ENCODE peak calls at places on chromosome 3, in four cellular contexts. One of them, this sample, is unnamed.

GRCh38 chr3:28738425-28738824 is 389.8 kb upstream of the AZI2 start:
- DNase-seq in cardiac fibroblast: no peak
- DNase-seq in psoas muscle: no peak
- DNase-seq in GM06990: no peak
- DNase-seq in this sample: no peak

GRCh38 chr3:8959683-8960082 is 3.6 kb downstream of the RAD18 start:
- DNase-seq in psoas muscle: no peak
- DNase-seq in GM06990: no peak
- DNase-seq in cardiac fibroblast: no peak
- DNase-seq in this sample: no peak

GRCh38 chr3:41653575-41654239 is 308.2 kb downstream of the ULK4 start:
- DNase-seq in cardiac fibroblast: peak
- DNase-seq in GM06990: no peak
- DNase-seq in psoas muscle: no peak
- DNase-seq in this sample: peak

GRCh38 chr3:11953778-11954177 is 50.4 kb upstream of the SYN2 start:
- DNase-seq in psoas muscle: no peak
- DNase-seq in GM06990: no peak
- DNase-seq in cardiac fibroblast: no peak
- DNase-seq in this sample: no peak

GRCh38 chr3:133112666-133113065 is 74.5 kb downstream of the TMEM108 start:
- DNase-seq in GM06990: no peak
- DNase-seq in psoas muscle: no peak
- DNase-seq in cardiac fibroblast: peak
- DNase-seq in this sample: peak

GRCh38 chr3:112746675-112747276 is 99.9 kb downstream of the CD200R1L start:
- DNase-seq in cardiac fibroblast: peak
- DNase-seq in GM06990: no peak
- DNase-seq in psoas muscle: no peak
- DNase-seq in this sample: no peak

GRCh38 chr3:190339130-190339529 is 16.9 kb upstream of the CLDN1 start:
- DNase-seq in psoas muscle: no peak
- DNase-seq in GM06990: peak
- DNase-seq in cardiac fibroblast: no peak
- DNase-seq in this sample: peak

GRCh38 chr3:150620002-150620689 is 17.0 kb downstream of the SELENOT start:
- DNase-seq in cardiac fibroblast: no peak
- DNase-seq in psoas muscle: no peak
- DNase-seq in GM06990: no peak
- DNase-seq in this sample: no peak

GRCh38 chr3:39781025-39781424 is 28.4 kb upstream of the MYRIP start:
- DNase-seq in cardiac fibroblast: no peak
- DNase-seq in psoas muscle: no peak
- DNase-seq in GM06990: no peak
- DNase-seq in this sample: no peak

GRCh38 chr3:57892423-57892822 is 115.8 kb upstream of the FLNB start:
- DNase-seq in GM06990: no peak
- DNase-seq in psoas muscle: no peak
- DNase-seq in cardiac fibroblast: peak
- DNase-seq in this sample: peak
- TF ChIP-seq CTCF in GM06990: no peak
- TF ChIP-seq CTCF in psoas muscle: no peak
- TF ChIP-seq CTCF in cardiac fibroblast: no peak
- TF ChIP-seq CTCF in this sample: no peak

GRCh38 chr3:177359601-177360357 is 162.5 kb upstream of the TBL1XR1 start:
- DNase-seq in psoas muscle: peak
- DNase-seq in cardiac fibroblast: peak
- DNase-seq in GM06990: peak
- DNase-seq in this sample: peak
- H3K4me3 ChIP-seq in psoas muscle: peak
- H3K4me3 ChIP-seq in cardiac fibroblast: no peak
- H3K4me3 ChIP-seq in GM06990: peak
- H3K4me3 ChIP-seq in this sample: peak

GRCh38 chr3:116413319-116413718 is 32.0 kb downstream of the LSAMP start:
- DNase-seq in cardiac fibroblast: no peak
- DNase-seq in GM06990: no peak
- DNase-seq in psoas muscle: no peak
- DNase-seq in this sample: no peak
- TF ChIP-seq CTCF in cardiac fibroblast: no peak
- TF ChIP-seq CTCF in GM06990: no peak
- TF ChIP-seq CTCF in psoas muscle: no peak
- TF ChIP-seq CTCF in this sample: peak

GRCh38 chr3:141878812-141879211 is 2.4 kb downstream of the ATP1B3 start:
- DNase-seq in GM06990: no peak
- DNase-seq in psoas muscle: no peak
- DNase-seq in cardiac fibroblast: peak
- DNase-seq in this sample: peak
- H3K4me3 ChIP-seq in GM06990: peak
- H3K4me3 ChIP-seq in psoas muscle: peak
- H3K4me3 ChIP-seq in cardiac fibroblast: peak
- H3K4me3 ChIP-seq in this sample: peak

GRCh38 chr3:31724681-31725080 is 192.0 kb downstream of the STT3B start:
- DNase-seq in psoas muscle: no peak
- DNase-seq in cardiac fibroblast: no peak
- DNase-seq in GM06990: no peak
- DNase-seq in this sample: no peak
- TF ChIP-seq CTCF in psoas muscle: no peak
- TF ChIP-seq CTCF in cardiac fibroblast: peak
- TF ChIP-seq CTCF in GM06990: peak
- TF ChIP-seq CTCF in this sample: peak